ENCODE peak calls at places on chromosomes 3 and 15, in four cellular contexts. X is HepG2, J is GM23338, Y is GM12878. L is an unnamed sample.

GRCh38 chr15:37028609-37029287 is 71.6 kb downstream of the MEIS2 start:
- DNase-seq in X (no peak), J (no peak), Y (no peak), L (no peak)

GRCh38 chr15:92647467-92648163 is 8.0 kb downstream of the FAM174B start:
- DNase-seq in X (no peak), J (peak; percentile 94), Y (no peak), L (no peak)

GRCh38 chr3:190825389-190826016 is 37.0 kb downstream of the GMNC start:
- DNase-seq in X (no peak), J (no peak), Y (no peak), L (no peak)

GRCh38 chr15:33145447-33145846 is 49.1 kb downstream of the FMN1 start:
- DNase-seq in X (no peak), J (no peak), Y (no peak), L (no peak)

GRCh38 chr3:193805448-193805847 is 212.4 kb downstream of the OPA1 start:
- DNase-seq in X (peak; percentile 63), J (no peak), Y (no peak), L (no peak)

GRCh38 chr15:66101715-66102395 is 151.7 kb downstream of the MEGF11 start:
- DNase-seq in X (no peak), J (peak; percentile 48), Y (no peak), L (no peak)

GRCh38 chr3:63364495-63364894 is 86.4 kb downstream of the SYNPR start:
- DNase-seq in X (no peak), J (peak; percentile 60), Y (no peak), L (no peak)

GRCh38 chr3:37993811-37994638 is 3.4 kb downstream of the VILL start:
- DNase-seq in X (no peak), J (peak; percentile 80), Y (no peak), L (peak; percentile 79)

GRCh38 chr15:89652131-89652530 is 3.1 kb downstream of the KIF7 start:
- DNase-seq in X (no peak), J (no peak), Y (no peak), L (no peak)

GRCh38 chr15:89649013-89649625 is 6.1 kb downstream of the KIF7 start:
- DNase-seq in X (no peak), J (no peak), Y (no peak), L (no peak)

GRCh38 chr15:89648106-89649012 is 6.9 kb downstream of the KIF7 start:
- DNase-seq in X (no peak), J (peak; percentile 84), Y (no peak), L (no peak)

GRCh38 chr15:89647191-89647851 is 7.9 kb downstream of the KIF7 start:
- DNase-seq in X (peak; percentile 57), J (peak; percentile 85), Y (no peak), L (peak; percentile 10)

GRCh38 chr15:89649716-89650115 is 5.6 kb downstream of the KIF7 start:
- DNase-seq in X (no peak), J (no peak), Y (no peak), L (no peak)
- TF ChIP-seq REST in X (no peak), J (no peak), Y (no peak), L (no peak)

GRCh38 chr3:119794971-119795612 is 13.2 kb downstream of the NR1I2 start:
- DNase-seq in X (peak; percentile 98), J (peak; percentile 73), Y (no peak), L (no peak)
- TF ChIP-seq REST in X (peak; percentile 71), J (no peak), Y (no peak), L (no peak)

DNA sequence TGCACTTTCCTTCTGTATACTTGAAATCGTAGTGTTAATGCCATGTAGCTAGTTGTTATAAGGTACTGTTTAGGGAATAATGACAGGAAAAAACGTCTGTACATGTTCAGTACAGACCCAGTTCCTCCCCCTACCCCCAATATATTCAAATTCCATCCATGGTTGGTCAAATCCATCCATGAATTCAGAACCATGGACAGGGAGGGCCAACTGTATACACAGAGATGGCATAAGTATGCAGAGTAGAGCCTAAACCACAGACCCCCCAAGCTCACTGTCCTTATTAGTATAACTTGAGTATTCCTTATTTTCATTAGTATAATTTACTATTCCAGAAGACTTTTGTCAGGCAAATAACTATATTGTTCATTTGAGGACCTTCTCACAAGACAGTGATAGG is 51.2 kb upstream of the ADAMTS17 start:
- DNase-seq in X (no peak), J (no peak), Y (no peak), L (no peak)
- TF ChIP-seq REST in X (peak; percentile 82), J (peak; percentile 46), Y (peak; percentile 42), L (peak; percentile 88)

DNA sequence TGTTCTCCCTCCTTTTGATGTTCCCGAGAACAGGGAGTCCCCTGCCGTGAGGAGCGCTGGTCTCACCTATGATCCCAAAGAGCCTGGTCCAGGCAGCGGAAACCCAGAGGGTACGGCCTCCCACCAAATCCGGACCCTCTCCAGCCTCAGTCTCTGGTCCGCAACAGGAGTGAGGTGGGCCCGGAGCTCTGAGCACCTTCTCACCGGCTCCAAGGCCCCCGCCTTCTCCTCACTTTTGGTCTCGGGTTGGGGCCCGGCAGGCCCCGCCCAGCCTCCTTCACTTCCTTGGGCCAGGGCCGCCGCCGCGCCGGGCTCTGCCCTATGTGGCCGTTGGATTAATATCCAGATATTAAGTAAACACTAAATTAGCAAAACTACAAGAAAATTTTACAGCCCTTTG is 5.7 kb upstream of the SKOR1 start:
- DNase-seq in X (no peak), J (peak; percentile 45), Y (no peak), L (no peak)
- TF ChIP-seq REST in X (no peak), J (no peak), Y (no peak), L (no peak)

GRCh38 chr3:43378066-43378935 is 92.0 kb downstream of the SNRK start:
- DNase-seq in X (peak; percentile 31), J (peak; percentile 85), Y (peak; percentile 4), L (peak; percentile 60)

GRCh38 chr3:43373588-43373935 is 87.2 kb downstream of the SNRK start:
- DNase-seq in X (no peak), J (no peak), Y (no peak), L (no peak)

DNA sequence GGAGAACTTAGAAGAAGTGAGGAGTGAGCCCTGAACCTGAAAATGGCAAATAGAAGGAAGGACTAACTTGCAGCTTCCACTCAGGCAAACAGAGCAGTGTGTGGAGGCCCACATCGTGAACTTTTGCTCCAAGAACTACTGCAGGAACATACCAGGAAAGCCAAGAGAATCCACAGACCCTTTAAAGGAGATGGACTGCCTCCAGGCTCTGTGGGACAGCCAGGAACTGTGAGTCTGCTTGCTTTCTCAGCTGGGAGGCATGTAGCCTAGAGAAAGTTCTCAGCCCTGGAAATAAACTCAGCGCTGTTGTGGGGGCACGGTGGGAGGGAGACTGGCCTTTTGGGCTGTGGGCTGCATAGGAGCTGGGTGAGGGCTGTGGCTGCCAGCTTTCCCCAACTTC is 93.0 kb downstream of the SNRK start:
- DNase-seq in X (no peak), J (no peak), Y (no peak), L (no peak)
- TF ChIP-seq REST in X (no peak), J (no peak), Y (no peak), L (no peak)

DNA sequence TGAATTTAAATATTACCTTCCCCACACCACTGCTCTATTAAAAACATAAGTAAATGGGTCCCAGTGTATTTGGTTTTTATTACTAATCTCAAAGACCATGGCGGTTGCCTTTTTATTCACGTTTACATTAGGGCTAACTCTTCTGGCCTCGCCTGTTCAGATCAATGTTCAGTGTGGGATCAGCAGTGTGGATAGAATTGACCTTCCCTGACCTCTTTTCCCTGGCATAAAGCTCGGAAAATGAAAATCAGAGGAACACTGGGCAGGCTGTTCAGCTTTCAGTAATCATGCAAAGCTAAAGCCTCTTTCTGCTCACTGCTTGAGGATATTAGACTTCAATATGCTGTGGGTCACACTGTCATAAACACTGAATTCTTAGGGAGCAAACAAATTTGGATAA is 422.6 kb upstream of the ONECUT1 start:
- DNase-seq in X (no peak), J (no peak), Y (no peak), L (no peak)
- TF ChIP-seq REST in X (no peak), J (no peak), Y (no peak), L (no peak)

DNA sequence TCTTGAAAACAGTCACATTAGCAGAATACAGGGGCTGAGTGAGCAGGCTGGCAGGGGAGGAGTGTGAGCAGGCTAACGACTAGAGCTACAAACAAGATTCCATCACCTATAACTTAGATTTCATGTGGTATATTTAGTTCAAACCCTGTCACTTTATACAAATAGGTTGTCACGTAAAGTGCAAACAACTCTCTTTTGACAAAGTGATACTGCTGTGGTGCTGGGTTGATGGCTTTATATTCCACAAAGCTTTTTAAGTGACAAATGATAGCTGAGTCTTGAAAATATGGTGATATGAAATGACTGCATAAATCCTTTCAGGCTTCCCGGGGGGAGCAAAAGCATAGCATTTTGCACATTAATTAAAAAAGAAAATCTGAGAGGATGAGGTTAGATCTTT is 937.9 kb downstream of the FHIT start:
- DNase-seq in X (no peak), J (no peak), Y (no peak), L (no peak)
- TF ChIP-seq REST in X (no peak), J (no peak), Y (no peak), L (no peak)

DNA sequence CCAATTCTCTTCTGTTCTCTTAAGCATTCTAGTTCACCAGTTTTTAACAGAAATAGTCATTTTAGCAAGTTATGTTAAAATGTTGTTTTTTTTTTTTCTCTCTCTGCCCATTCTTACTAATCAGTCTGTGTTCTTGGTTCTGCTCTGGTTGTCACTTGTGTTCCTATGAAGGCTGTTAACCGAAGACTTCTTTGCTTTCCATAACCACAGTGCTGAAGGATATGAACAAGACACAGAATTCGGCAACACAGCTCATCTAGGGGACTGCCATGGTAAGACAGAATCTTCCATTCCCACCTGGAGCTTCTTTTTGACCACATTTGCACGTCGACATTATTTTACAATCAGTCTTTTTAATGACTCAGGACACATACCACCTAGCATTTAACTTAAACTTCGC is 49.1 kb downstream of the SEMA6D start:
- DNase-seq in X (no peak), J (no peak), Y (no peak), L (no peak)
- TF ChIP-seq REST in X (no peak), J (no peak), Y (no peak), L (peak; percentile 76)